ENCODE peak calls at places on chromosomes 1 and 21, in nine cellular contexts. I, U, L, E, M, T, F, R and V are unnamed samples.
A peak's percentile ranks its signal among the peaks of the same experiment; 100 is the strongest.

GRCh38 chr1:243575070-243575469 is 275.0 kb downstream of the AKT3 start:
- DNase-seq in U (no peak), R (no peak), E (no peak), F (no peak), T (no peak), M (no peak), I (no peak), L (no peak), V (no peak)

GRCh38 chr1:153375511-153375910 is at the start of gene S100A12:
- DNase-seq in T (peak; percentile 42), E (no peak), M (peak; percentile 94), R (no peak), F (no peak), I (no peak), U (no peak), L (no peak), V (no peak)

GRCh38 chr1:227192163-227192562 is 126.1 kb downstream of the CDC42BPA start:
- DNase-seq in E (peak; percentile 25), L (peak; percentile 51), R (peak; percentile 9), T (peak; percentile 17), U (no peak), F (peak; percentile 75), M (peak; percentile 96), I (no peak), V (peak; percentile 36)

GRCh38 chr1:12404918-12405317 is 175.1 kb downstream of the VPS13D start:
- DNase-seq in R (no peak), I (no peak), F (no peak), E (no peak), M (no peak), U (no peak), L (no peak), T (no peak), V (no peak)

GRCh38 chr1:41758904-41759548 is 159.7 kb downstream of the HIVEP3 start:
- DNase-seq in M (peak; percentile 77), L (no peak), R (no peak), E (no peak), I (no peak), T (no peak), U (no peak), F (no peak), V (no peak)

GRCh38 chr1:159015440-159015909 is 5.8 kb downstream of the IFI16 start:
- DNase-seq in I (peak; percentile 64), F (peak; percentile 74), R (no peak), M (peak; percentile 82), T (peak; percentile 64), E (peak; percentile 35), L (peak; percentile 73), U (no peak), V (peak; percentile 37)

GRCh38 chr1:186183219-186183618 is 191.8 kb downstream of the TPR start:
- DNase-seq in M (peak; percentile 94), T (no peak), R (no peak), L (no peak), F (no peak), E (no peak), U (no peak), I (peak; percentile 42), V (peak; percentile 13)

GRCh38 chr21:27817061-27817460 is 850.2 kb upstream of the ADAMTS5 start:
- DNase-seq in U (no peak), M (no peak), I (no peak), R (no peak), L (no peak), T (peak; percentile 67), E (no peak), F (no peak), V (no peak)

GRCh38 chr1:99748419-99748818 is 18.0 kb downstream of the FRRS1 start:
- DNase-seq in I (no peak), F (no peak), L (no peak), T (peak; percentile 51), M (no peak), R (no peak), E (no peak), U (no peak), V (no peak)

GRCh38 chr1:206450271-206450670 is 20.0 kb upstream of the IKBKE start:
- DNase-seq in T (no peak), U (no peak), E (no peak), F (no peak), M (no peak), R (no peak), I (no peak), L (no peak), V (no peak)
- H3K36me3 ChIP-seq in T (no peaks in the 10 kb centered on the region), U (no peaks in the 10 kb centered on the region), E (peaks cover 60% of the 10 kb centered on the region), F (peaks cover 8% of the 10 kb centered on the region), M (peaks cover 7% of the 10 kb centered on the region), R (peaks cover 14% of the 10 kb centered on the region), I (peaks cover 14% of the 10 kb centered on the region), L (no peaks in the 10 kb centered on the region), V (peaks cover 29% of the 10 kb centered on the region)

GRCh38 chr1:24925963-24926362 is 4.1 kb downstream of the RUNX3 start:
- DNase-seq in R (no peak), F (peak; percentile 26), M (no peak), L (no peak), I (no peak), T (no peak), U (no peak), E (no peak), V (no peak)
- H3K4me1 ChIP-seq in R (peaks cover 31% of the 10 kb centered on the region), F (peaks cover 12% of the 10 kb centered on the region), M (peaks cover 6% of the 10 kb centered on the region), L (no peaks in the 10 kb centered on the region), I (no peaks in the 10 kb centered on the region), T (peaks cover 14% of the 10 kb centered on the region), U (no peaks in the 10 kb centered on the region), E (peaks cover 31% of the 10 kb centered on the region), V (peaks cover 15% of the 10 kb centered on the region)

GRCh38 chr1:197182716-197183115 is 36.2 kb upstream of the ASPM start:
- DNase-seq in F (no peak), I (no peak), L (no peak), T (no peak), M (no peak), R (no peak), U (no peak), E (no peak), V (no peak)

GRCh38 chr1:197183195-197183748 is 36.8 kb upstream of the ASPM start:
- DNase-seq in I (no peak), M (no peak), F (no peak), U (no peak), L (no peak), E (no peak), T (no peak), R (no peak), V (no peak)

GRCh38 chr1:197180252-197180878 is 33.9 kb upstream of the ASPM start:
- DNase-seq in E (no peak), R (no peak), U (no peak), L (no peak), F (peak; percentile 56), M (peak; percentile 45), I (no peak), T (peak; percentile 49), V (no peak)

GRCh38 chr1:197181982-197182381 is 35.5 kb upstream of the ASPM start:
- DNase-seq in L (no peak), I (no peak), U (no peak), M (no peak), F (no peak), E (no peak), R (no peak), T (no peak), V (no peak)

GRCh38 chr1:197184190-197184589 is 37.7 kb upstream of the ASPM start:
- DNase-seq in U (no peak), M (no peak), I (no peak), E (no peak), L (no peak), F (no peak), R (no peak), T (no peak), V (no peak)
- H3K36me3 ChIP-seq in U (peaks cover 1% of the 10 kb centered on the region), M (peaks cover 13% of the 10 kb centered on the region), I (peaks cover 6% of the 10 kb centered on the region), E (peaks cover 70% of the 10 kb centered on the region), L (no peaks in the 10 kb centered on the region), F (no peaks in the 10 kb centered on the region), R (peaks cover 5% of the 10 kb centered on the region), T (no peaks in the 10 kb centered on the region), V (peaks cover 39% of the 10 kb centered on the region)

DNA sequence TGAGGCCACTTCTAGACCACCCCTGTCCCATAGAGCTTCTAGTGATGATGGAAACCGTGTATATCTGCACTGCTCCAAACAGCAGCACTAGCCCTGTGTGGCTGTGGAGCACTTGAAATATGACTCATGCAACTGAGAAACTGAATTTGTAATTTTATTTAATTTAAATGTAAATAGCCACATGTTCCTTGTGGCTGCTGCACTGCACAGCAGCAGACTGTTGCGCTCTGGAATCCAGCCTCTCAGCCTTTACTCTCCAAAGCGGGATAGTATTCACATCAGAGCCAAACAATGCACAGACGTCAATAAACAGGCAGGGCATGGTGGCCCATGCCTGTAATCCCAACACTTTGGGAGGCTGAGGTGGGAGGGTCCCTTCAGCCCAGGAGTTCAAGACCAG is 12.0 kb downstream of the CAPN2 start:
- DNase-seq in I (no peak), M (no peak), L (no peak), F (no peak), U (no peak), T (no peak), R (no peak), E (no peak), V (no peak)
- H3K4me1 ChIP-seq in I (peaks cover 29% of the 10 kb centered on the region), M (peaks cover 30% of the 10 kb centered on the region), L (peaks cover 36% of the 10 kb centered on the region), F (peaks cover 13% of the 10 kb centered on the region), U (peaks cover 36% of the 10 kb centered on the region), T (peaks cover 38% of the 10 kb centered on the region), R (peaks cover 17% of the 10 kb centered on the region), E (peaks cover 90% of the 10 kb centered on the region), V (peaks cover 51% of the 10 kb centered on the region)

DNA sequence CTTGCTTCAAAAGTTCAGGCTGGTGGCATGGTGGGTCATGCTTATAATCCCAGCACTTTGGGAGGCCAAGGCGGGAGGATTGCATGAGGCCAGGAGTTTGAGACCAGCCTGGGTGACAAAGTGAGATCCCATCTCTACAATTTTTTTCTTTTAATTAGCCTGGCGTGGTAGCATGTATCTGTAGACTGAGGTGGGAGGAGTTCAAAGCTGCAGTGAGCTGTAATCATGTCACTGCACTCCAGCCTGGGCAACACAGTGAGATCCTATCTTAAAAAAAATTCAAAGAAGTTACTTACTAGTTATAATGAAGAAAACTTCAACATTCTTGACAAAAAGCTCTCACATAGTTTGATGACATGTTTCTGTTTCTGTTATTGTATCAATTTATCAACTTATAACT is 45.2 kb downstream of the SAMSN1 start:
- DNase-seq in F (no peak), L (no peak), U (no peak), I (no peak), T (no peak), M (no peak), R (no peak), E (no peak), V (no peak)
- H3K36me3 ChIP-seq in F (no peaks in the 10 kb centered on the region), L (no peaks in the 10 kb centered on the region), U (no peaks in the 10 kb centered on the region), I (no peaks in the 10 kb centered on the region), T (no peaks in the 10 kb centered on the region), M (no peaks in the 10 kb centered on the region), R (no peaks in the 10 kb centered on the region), E (no peaks in the 10 kb centered on the region), V (no peaks in the 10 kb centered on the region)